ENCODE peak calls at places on chromosomes 5 and 9, in five cellular contexts. One of them, this sample, is unnamed.
A peak's percentile ranks its signal among the peaks of the same experiment; 100 is the strongest.

GRCh38 chr5:71830626-71831539 is 111.8 kb downstream of the CARTPT start:
- DNase-seq in H1: no peak
- DNase-seq in HCT116: no peak
- DNase-seq in SK-N-SH: no peak
- DNase-seq in IMR-90: peak; percentile 83
- DNase-seq in this sample: peak; percentile 90

GRCh38 chr9:136651859-136652258 is 10.9 kb upstream of the EGFL7 start:
- DNase-seq in H1: no peak
- DNase-seq in HCT116: no peak
- DNase-seq in SK-N-SH: no peak
- DNase-seq in IMR-90: no peak
- DNase-seq in this sample: no peak

GRCh38 chr5:98403131-98403530 is 370.3 kb upstream of the RGMB start:
- DNase-seq in H1: no peak
- DNase-seq in HCT116: no peak
- DNase-seq in SK-N-SH: no peak
- DNase-seq in IMR-90: no peak
- DNase-seq in this sample: no peak

GRCh38 chr9:124137009-124137943 is 120.5 kb upstream of the NEK6 start:
- DNase-seq in H1: no peak
- DNase-seq in HCT116: no peak
- DNase-seq in SK-N-SH: no peak
- DNase-seq in IMR-90: peak; percentile 26
- DNase-seq in this sample: no peak

GRCh38 chr5:163867738-163868137 is 362.3 kb downstream of the MAT2B start:
- DNase-seq in H1: no peak
- DNase-seq in HCT116: no peak
- DNase-seq in SK-N-SH: no peak
- DNase-seq in IMR-90: peak; percentile 65
- DNase-seq in this sample: no peak

GRCh38 chr9:76528642-76529190 is 69.7 kb downstream of the GCNT1 start:
- DNase-seq in H1: no peak
- DNase-seq in HCT116: no peak
- DNase-seq in SK-N-SH: no peak
- DNase-seq in IMR-90: no peak
- DNase-seq in this sample: peak; percentile 71

GRCh38 chr5:37847978-37848425 is 8.2 kb upstream of the GDNF start:
- DNase-seq in H1: no peak
- DNase-seq in HCT116: no peak
- DNase-seq in SK-N-SH: no peak
- DNase-seq in IMR-90: peak; percentile 77
- DNase-seq in this sample: no peak

GRCh38 chr5:132294728-132295504 is 722 bp downstream of the SLC22A4 start:
- DNase-seq in H1: no peak
- DNase-seq in HCT116: peak; percentile 27
- DNase-seq in SK-N-SH: no peak
- DNase-seq in IMR-90: peak; percentile 79
- DNase-seq in this sample: peak; percentile 80

GRCh38 chr5:164233796-164234195 is 728.4 kb downstream of the MAT2B start:
- DNase-seq in H1: no peak
- DNase-seq in HCT116: no peak
- DNase-seq in SK-N-SH: no peak
- DNase-seq in IMR-90: no peak
- DNase-seq in this sample: no peak

GRCh38 chr5:135551593-135552447 is 16.1 kb upstream of the NEUROG1 start:
- DNase-seq in H1: no peak
- DNase-seq in HCT116: peak; percentile 69
- DNase-seq in SK-N-SH: peak; percentile 79
- DNase-seq in IMR-90: peak; percentile 75
- DNase-seq in this sample: peak; percentile 68

GRCh38 chr5:87210076-87210475 is 57.6 kb upstream of the RASA1 start:
- DNase-seq in H1: no peak
- DNase-seq in HCT116: no peak
- DNase-seq in SK-N-SH: no peak
- DNase-seq in IMR-90: peak; percentile 65
- DNase-seq in this sample: no peak

DNA sequence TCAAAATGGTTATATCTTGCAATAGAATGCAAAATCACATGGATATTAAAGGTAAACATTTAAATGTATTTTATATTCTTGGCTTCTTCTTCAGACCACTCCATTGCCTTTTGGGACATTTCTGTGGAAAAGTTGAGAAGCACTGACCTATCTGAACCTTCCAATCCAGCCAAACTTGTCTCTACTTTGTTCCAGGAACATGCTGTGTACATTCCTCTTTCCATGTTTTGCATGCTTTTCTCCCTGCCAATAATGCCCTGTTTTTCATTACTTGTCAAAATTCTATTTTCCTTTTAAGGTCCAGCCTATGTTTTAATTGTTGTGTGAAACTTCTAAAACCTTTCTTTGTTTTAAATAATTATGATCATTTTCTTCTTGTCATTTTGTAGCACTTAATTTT is 28.3 kb downstream of the JAK2 start:
- DNase-seq in H1: no peak
- DNase-seq in HCT116: no peak
- DNase-seq in SK-N-SH: no peak
- DNase-seq in IMR-90: no peak
- DNase-seq in this sample: no peak
- H3K4me1 ChIP-seq in H1: no peaks in the 10 kb centered on the region
- H3K4me1 ChIP-seq in HCT116: no peaks in the 10 kb centered on the region
- H3K4me1 ChIP-seq in SK-N-SH: no peaks in the 10 kb centered on the region
- H3K4me1 ChIP-seq in IMR-90: no peaks in the 10 kb centered on the region
- H3K4me1 ChIP-seq in this sample: peaks cover 2% of the 10 kb centered on the region

GRCh38 chr5:32145378-32145777 is 28.7 kb downstream of the GOLPH3 start:
- DNase-seq in H1: no peak
- DNase-seq in HCT116: no peak
- DNase-seq in SK-N-SH: no peak
- DNase-seq in IMR-90: no peak
- DNase-seq in this sample: no peak
- H3K4me1 ChIP-seq in H1: no peaks in the 10 kb centered on the region
- H3K4me1 ChIP-seq in HCT116: peaks cover 2% of the 10 kb centered on the region
- H3K4me1 ChIP-seq in SK-N-SH: peaks cover 13% of the 10 kb centered on the region
- H3K4me1 ChIP-seq in IMR-90: peaks cover 14% of the 10 kb centered on the region
- H3K4me1 ChIP-seq in this sample: peaks cover 8% of the 10 kb centered on the region

GRCh38 chr9:127176631-127177030 is 54.2 kb upstream of the ANGPTL2 start:
- DNase-seq in H1: no peak
- DNase-seq in HCT116: no peak
- DNase-seq in SK-N-SH: no peak
- DNase-seq in IMR-90: no peak
- DNase-seq in this sample: peak; percentile 32

GRCh38 chr9:127173063-127173462 is 50.6 kb upstream of the ANGPTL2 start:
- DNase-seq in H1: no peak
- DNase-seq in HCT116: no peak
- DNase-seq in SK-N-SH: no peak
- DNase-seq in IMR-90: no peak
- DNase-seq in this sample: peak; percentile 21

GRCh38 chr9:127175319-127175715 is 52.9 kb upstream of the ANGPTL2 start:
- DNase-seq in H1: no peak
- DNase-seq in HCT116: no peak
- DNase-seq in SK-N-SH: no peak
- DNase-seq in IMR-90: no peak
- DNase-seq in this sample: no peak

GRCh38 chr9:127175764-127176163 is 53.3 kb upstream of the ANGPTL2 start:
- DNase-seq in H1: no peak
- DNase-seq in HCT116: no peak
- DNase-seq in SK-N-SH: no peak
- DNase-seq in IMR-90: no peak
- DNase-seq in this sample: peak; percentile 70

GRCh38 chr9:127174386-127175318 is 52.2 kb upstream of the ANGPTL2 start:
- DNase-seq in H1: no peak
- DNase-seq in HCT116: no peak
- DNase-seq in SK-N-SH: no peak
- DNase-seq in IMR-90: no peak
- DNase-seq in this sample: peak; percentile 52
- H3K4me1 ChIP-seq in H1: no peaks in the 10 kb centered on the region
- H3K4me1 ChIP-seq in HCT116: no peaks in the 10 kb centered on the region
- H3K4me1 ChIP-seq in SK-N-SH: peaks cover 19% of the 10 kb centered on the region
- H3K4me1 ChIP-seq in IMR-90: peaks cover 13% of the 10 kb centered on the region
- H3K4me1 ChIP-seq in this sample: no peaks in the 10 kb centered on the region

DNA sequence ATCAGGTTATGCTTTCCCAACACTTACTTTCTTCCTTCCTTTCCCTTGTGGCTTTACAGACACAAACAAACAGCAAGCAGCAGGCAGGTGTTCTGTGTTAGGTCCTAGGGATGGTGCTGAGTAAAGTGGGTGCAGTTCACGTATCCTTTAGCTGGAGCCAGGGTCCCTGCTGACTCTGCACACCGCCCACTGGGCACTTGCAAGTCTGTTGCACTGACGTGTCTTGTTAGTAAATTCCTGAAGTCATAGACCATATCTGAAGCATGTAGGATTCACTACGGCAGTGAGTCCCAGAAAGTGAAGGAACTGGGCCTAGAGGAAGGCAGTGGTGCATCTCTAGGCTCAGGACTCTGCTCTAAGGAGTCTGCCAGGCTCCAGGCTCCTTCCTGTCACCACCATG is 96.6 kb downstream of the DAPK1 start:
- DNase-seq in H1: no peak
- DNase-seq in HCT116: no peak
- DNase-seq in SK-N-SH: no peak
- DNase-seq in IMR-90: peak; percentile 80
- DNase-seq in this sample: no peak
- H3K4me1 ChIP-seq in H1: peaks cover 2% of the 10 kb centered on the region
- H3K4me1 ChIP-seq in HCT116: no peaks in the 10 kb centered on the region
- H3K4me1 ChIP-seq in SK-N-SH: peaks cover 22% of the 10 kb centered on the region
- H3K4me1 ChIP-seq in IMR-90: peaks cover 6% of the 10 kb centered on the region
- H3K4me1 ChIP-seq in this sample: no peaks in the 10 kb centered on the region

DNA sequence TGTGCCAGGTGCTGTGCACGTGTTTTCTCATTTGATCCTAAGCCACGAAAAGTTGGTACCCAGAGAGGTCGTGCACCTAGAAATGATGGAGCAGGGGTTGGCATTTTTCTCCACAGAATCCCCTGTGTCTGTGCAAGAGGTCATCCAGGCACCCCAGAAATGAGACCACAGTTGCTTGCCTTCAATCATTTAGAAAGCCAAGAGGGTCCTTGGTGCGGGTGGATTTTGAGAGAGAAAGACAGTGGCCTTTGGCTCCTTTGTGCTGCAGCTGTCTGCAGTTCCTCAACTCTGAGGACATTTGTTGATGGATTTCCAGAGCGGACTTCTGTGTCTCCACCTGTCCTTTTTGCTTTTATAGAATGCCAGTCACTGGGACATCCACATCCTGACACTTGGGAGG is 33.8 kb upstream of the SPRY4 start:
- DNase-seq in H1: no peak
- DNase-seq in HCT116: no peak
- DNase-seq in SK-N-SH: no peak
- DNase-seq in IMR-90: no peak
- DNase-seq in this sample: no peak
- H3K4me1 ChIP-seq in H1: peaks cover 15% of the 10 kb centered on the region
- H3K4me1 ChIP-seq in HCT116: peaks cover 74% of the 10 kb centered on the region
- H3K4me1 ChIP-seq in SK-N-SH: peaks cover 39% of the 10 kb centered on the region
- H3K4me1 ChIP-seq in IMR-90: peaks cover 14% of the 10 kb centered on the region
- H3K4me1 ChIP-seq in this sample: no peaks in the 10 kb centered on the region

DNA sequence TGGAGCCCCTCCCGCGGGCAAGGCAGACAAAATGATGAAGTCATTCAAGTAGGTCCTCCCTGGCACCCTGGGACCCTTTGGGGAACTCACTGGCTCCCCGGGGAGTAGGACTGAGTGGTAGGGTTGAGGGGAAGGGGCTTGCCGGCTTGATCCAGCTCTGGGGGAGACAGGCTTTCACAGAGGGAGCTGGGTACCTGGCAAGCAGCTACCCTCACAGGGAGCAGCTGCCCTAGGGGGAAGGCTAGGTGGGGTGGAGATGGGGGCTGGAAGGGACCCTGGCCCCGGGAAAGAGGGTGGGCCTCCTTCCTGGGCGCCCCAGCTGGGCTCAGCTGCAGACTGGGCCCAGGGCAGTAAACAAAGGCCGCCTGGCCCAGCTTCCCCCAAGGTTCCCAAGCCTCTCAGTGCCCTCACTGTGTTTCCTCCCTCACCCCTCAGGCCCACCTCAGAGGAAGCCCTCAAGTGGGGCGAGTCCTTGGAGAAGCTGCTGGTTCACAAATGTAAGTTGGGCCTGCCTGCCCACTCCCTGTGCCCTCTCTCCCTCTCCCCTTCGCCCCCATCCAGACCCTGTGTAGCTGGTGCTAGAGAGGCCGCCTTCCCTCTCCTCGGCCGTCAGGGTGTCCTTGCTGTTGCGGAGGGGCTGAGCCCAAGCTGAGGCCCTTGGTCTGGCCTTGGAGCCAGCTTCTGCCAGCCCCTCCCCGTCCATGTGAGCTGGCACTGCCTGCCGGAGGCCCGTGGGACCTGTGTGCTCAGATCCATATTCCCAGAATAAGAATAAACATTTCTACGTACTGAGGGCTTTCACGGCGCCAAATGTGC is 131.2 kb downstream of the RGS3 start:
- DNase-seq in H1: no peak
- DNase-seq in HCT116: no peak
- DNase-seq in SK-N-SH: peak; percentile 51
- DNase-seq in IMR-90: no peak
- DNase-seq in this sample: peak; percentile 84
- H3K4me1 ChIP-seq in H1: peaks cover 12% of the 10 kb centered on the region
- H3K4me1 ChIP-seq in HCT116: peaks cover 9% of the 10 kb centered on the region
- H3K4me1 ChIP-seq in SK-N-SH: peaks cover 31% of the 10 kb centered on the region
- H3K4me1 ChIP-seq in IMR-90: peaks cover 29% of the 10 kb centered on the region
- H3K4me1 ChIP-seq in this sample: peaks cover 2% of the 10 kb centered on the region

GRCh38 chr9:133715866-133716563 is 22.1 kb downstream of the SARDH start:
- DNase-seq in H1: no peak
- DNase-seq in HCT116: no peak
- DNase-seq in SK-N-SH: peak; percentile 85
- DNase-seq in IMR-90: peak; percentile 22
- DNase-seq in this sample: peak; percentile 73

GRCh38 chr9:133713960-133714495 is 24.1 kb downstream of the SARDH start:
- DNase-seq in H1: no peak
- DNase-seq in HCT116: no peak
- DNase-seq in SK-N-SH: no peak
- DNase-seq in IMR-90: no peak
- DNase-seq in this sample: peak; percentile 57

GRCh38 chr9:133714606-133715294 is 23.4 kb downstream of the SARDH start:
- DNase-seq in H1: no peak
- DNase-seq in HCT116: no peak
- DNase-seq in SK-N-SH: peak; percentile 59
- DNase-seq in IMR-90: peak; percentile 84
- DNase-seq in this sample: peak; percentile 71

GRCh38 chr9:133716564-133717112 is 21.5 kb downstream of the SARDH start:
- DNase-seq in H1: no peak
- DNase-seq in HCT116: no peak
- DNase-seq in SK-N-SH: no peak
- DNase-seq in IMR-90: no peak
- DNase-seq in this sample: no peak

DNA sequence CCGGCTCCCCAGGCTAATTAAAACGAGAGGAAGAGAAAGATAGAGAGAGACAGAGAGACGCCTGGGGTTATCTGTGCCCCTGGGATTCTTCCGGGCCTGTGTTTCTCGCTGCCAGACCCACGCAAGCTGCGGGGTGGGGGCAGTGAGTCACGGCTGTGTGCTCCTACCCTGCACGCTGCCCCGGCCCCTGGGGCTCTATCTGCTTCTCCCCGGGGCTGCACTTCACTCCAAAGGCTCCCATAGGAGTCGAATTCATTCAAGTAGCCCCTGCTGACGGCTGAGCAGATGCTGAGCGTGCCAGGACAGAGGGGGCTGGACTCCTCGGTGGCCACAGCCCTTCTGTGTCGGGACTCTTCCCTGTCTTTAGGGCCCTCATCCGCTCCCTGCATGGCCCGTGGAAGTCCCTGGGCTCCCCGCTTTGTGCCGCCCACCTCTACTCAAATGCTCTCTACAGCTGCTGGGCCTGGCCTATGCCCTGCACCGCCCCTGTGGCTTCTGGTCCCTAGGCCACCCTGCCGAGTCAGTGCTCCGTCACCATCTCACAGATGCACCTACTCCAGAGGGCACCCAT is 22.8 kb downstream of the SARDH start:
- DNase-seq in H1: no peak
- DNase-seq in HCT116: no peak
- DNase-seq in SK-N-SH: peak; percentile 63
- DNase-seq in IMR-90: peak; percentile 58
- DNase-seq in this sample: peak; percentile 53
- H3K4me1 ChIP-seq in H1: peaks cover 3% of the 10 kb centered on the region
- H3K4me1 ChIP-seq in HCT116: no peaks in the 10 kb centered on the region
- H3K4me1 ChIP-seq in SK-N-SH: peaks cover 25% of the 10 kb centered on the region
- H3K4me1 ChIP-seq in IMR-90: peaks cover 30% of the 10 kb centered on the region
- H3K4me1 ChIP-seq in this sample: no peaks in the 10 kb centered on the region

This sample was measured in aorta.